ENCODE peak calls at places on chromosomes 5 and 9, in ten cellular contexts. P is uterus, Z is A549, V is right lobe of liver, A is transverse colon, F is esophagus squamous epithelium, O is body of pancreas, R is stomach, E is adrenal gland, M is HepG2. S is an unnamed sample.
A peak's percentile ranks its signal among the peaks of the same experiment; 100 is the strongest.

GRCh38 chr9:79014929-79015699 is 556.7 kb upstream of the TLE4 start:
- DNase-seq in P (no peak), Z (no peak), V (no peak), A (no peak), F (no peak), O (no peak), R (no peak), E (no peak), M (no peak), S (no peak)

GRCh38 chr5:1642621-1643061 is 118.9 kb upstream of the LPCAT1 start:
- DNase-seq in P (no peak), Z (no peak), V (no peak), A (no peak), F (no peak), O (no peak), R (no peak), E (no peak), M (no peak), S (no peak)

GRCh38 chr5:1270426-1270825 is 24.4 kb downstream of the TERT start:
- DNase-seq in P (no peak), Z (no peak), V (no peak), A (no peak), F (no peak), O (no peak), R (no peak), E (no peak), M (no peak), S (no peak)

GRCh38 chr9:13932472-13933267 is 381.3 kb downstream of the NFIB start:
- DNase-seq in P (no peak), Z (no peak), V (no peak), A (no peak), F (no peak), O (no peak), R (no peak), E (no peak), M (no peak), S (no peak)

GRCh38 chr9:88018101-88018500 is 43.8 kb upstream of the CDK20 start:
- DNase-seq in P (no peak), Z (no peak), V (no peak), A (no peak), F (no peak), O (no peak), R (no peak), E (no peak), M (no peak), S (no peak)

GRCh38 chr9:115220339-115221009 is 102.5 kb upstream of the TNC start:
- DNase-seq in P (no peak), Z (no peak), V (no peak), A (no peak), F (no peak), O (no peak), R (no peak), E (no peak), M (no peak), S (no peak)

GRCh38 chr5:2263763-2264162 is 381.0 kb upstream of the IRX4 start:
- DNase-seq in P (no peak), Z (no peak), V (no peak), A (no peak), F (no peak), O (no peak), R (no peak), E (no peak), M (no peak), S (no peak)

GRCh38 chr5:78611161-78611605 is 37.4 kb downstream of the LHFPL2 start:
- DNase-seq in P (no peak), Z (no peak), V (no peak), A (no peak), F (no peak), O (no peak), R (no peak), E (no peak), M (no peak), S (no peak)

GRCh38 chr5:37840036-37840909 is at the start of gene GDNF:
- DNase-seq in P (peak; percentile 36), Z (peak; percentile 38), V (peak; percentile 58), A (peak; percentile 43), F (no peak), O (peak; percentile 34), R (peak; percentile 34), E (peak; percentile 31), M (peak; percentile 25), S (no peak)

GRCh38 chr9:133323991-133324703 is 11.8 kb downstream of the SURF6 start:
- DNase-seq in P (no peak), Z (no peak), V (no peak), A (no peak), F (no peak), O (no peak), R (no peak), E (no peak), M (no peak), S (no peak)

GRCh38 chr5:78523314-78524193 is 125.0 kb downstream of the LHFPL2 start:
- DNase-seq in P (no peak), Z (no peak), V (peak; percentile 43), A (no peak), F (no peak), O (no peak), R (no peak), E (no peak), M (no peak), S (no peak)

GRCh38 chr5:81066102-81066501 is 105.9 kb downstream of the RASGRF2 start:
- DNase-seq in P (no peak), Z (no peak), V (no peak), A (no peak), F (no peak), O (no peak), R (no peak), E (no peak), M (no peak), S (no peak)
- TF ChIP-seq CTCF in P (no peak), Z (no peak), V (no peak), A (no peak), F (no peak), O (no peak), R (no peak), E (no peak), M (no peak), S (no peak)

GRCh38 chr9:94174164-94174563 is 84.9 kb upstream of the ZNF169 start:
- DNase-seq in P (no peak), Z (no peak), V (no peak), A (no peak), F (no peak), O (no peak), R (no peak), E (no peak), M (no peak), S (no peak)
- TF ChIP-seq POLR2A in P (no peak), Z (no peak), V (no peak), A (no peak), F (no peak), O (no peak), R (no peak), E (no peak), M (peak; percentile 31), S (no peak)

GRCh38 chr5:57724836-57725235 is 242.2 kb upstream of the ACTBL2 start:
- DNase-seq in P (no peak), Z (no peak), V (no peak), A (no peak), F (no peak), O (no peak), R (no peak), E (no peak), M (no peak), S (no peak)
- H3K4me3 ChIP-seq in P (no peak overlapping the region), Z (no peak overlapping the region), V (no peak overlapping the region), A (no peak overlapping the region), F (no peak overlapping the region), O (no peak overlapping the region), R (no peak overlapping the region), E (no peak overlapping the region), M (no peak overlapping the region), S (no peak overlapping the region)

DNA sequence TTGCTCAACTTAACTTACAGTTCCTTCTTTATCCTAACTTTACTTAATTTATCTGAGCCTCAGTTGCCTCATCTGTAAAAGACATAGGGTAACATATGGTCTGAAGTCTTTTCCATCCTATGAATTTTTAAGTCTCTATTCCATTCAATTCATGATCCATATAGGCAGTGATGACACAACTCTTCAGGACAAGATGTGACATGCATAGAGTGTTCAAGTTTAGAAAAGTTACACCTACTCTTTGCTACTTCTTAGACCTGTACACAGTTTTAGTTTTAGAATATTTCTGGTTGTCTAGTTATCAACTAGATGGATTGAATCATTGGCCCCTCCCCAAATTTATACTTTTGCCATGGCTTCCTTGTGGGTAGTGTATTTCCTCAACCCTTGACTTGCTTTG is 50.7 kb upstream of the ELL2 start:
- DNase-seq in P (no peak), Z (no peak), V (no peak), A (no peak), F (no peak), O (no peak), R (no peak), E (no peak), M (no peak), S (no peak)
- TF ChIP-seq CTCF in P (no peak), Z (no peak), V (no peak), A (no peak), F (no peak), O (no peak), R (no peak), E (no peak), M (no peak), S (no peak)

GRCh38 chr5:16754086-16754485 is 137.3 kb upstream of the RETREG1 start:
- DNase-seq in P (no peak), Z (no peak), V (no peak), A (no peak), F (no peak), O (no peak), R (no peak), E (no peak), M (no peak), S (no peak)
- TF ChIP-seq POLR2A in P (no peak), Z (no peak), V (no peak), A (no peak), F (no peak), O (no peak), R (no peak), E (no peak), M (no peak), S (no peak)

DNA sequence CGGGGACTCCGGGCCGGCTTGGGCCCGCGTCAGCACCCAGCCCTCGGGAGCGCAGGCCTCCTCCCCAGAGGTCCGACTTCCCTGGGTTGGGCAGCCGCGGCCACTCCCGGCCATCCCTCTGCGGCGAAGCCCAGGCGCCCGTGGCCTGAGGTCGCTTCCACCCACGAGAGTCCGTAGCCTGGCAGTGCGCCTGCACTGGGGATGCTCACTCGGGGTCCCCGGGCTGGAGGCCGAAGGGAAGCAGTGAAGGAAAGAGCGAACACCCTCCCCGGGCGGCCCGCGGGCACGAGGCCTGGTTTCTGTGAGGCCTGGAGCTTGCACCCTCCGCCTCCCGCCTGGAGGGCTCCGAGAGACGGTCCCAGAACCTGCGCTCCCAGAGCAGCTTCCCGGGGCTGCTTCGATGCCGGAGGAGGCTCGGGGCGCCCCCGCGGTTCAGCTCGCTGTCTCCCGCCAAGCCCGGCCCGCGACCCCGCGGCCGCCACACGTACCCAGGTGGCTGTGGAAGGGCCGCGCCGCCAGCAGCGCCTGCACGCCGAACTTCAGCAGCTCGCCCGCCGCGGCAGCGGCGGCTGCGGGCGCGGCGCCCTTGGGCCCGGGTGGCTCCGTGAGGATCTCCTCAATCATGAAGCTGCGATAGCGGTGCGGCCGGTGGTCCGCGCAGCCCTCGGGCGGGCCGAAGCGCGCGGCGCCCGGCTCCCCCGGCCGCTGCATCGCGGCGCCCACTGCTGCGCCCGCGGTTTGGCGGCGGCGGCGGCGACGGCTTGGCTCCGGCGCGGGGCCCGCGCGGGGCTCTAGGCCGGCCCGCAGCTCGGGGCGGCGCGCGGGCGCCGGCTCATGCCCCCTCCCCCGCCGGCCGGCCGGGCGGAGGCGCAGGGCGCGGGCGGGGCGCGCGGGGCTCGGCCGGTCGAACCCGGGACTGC is at the start of gene BARX1:
- DNase-seq in P (no peak), Z (no peak), V (no peak), A (no peak), F (no peak), O (no peak), R (no peak), E (no peak), M (no peak), S (no peak)
- H3K4me3 ChIP-seq in P (peak within 1 kb of the TSS; percentile 17), Z (peak within 1 kb of the TSS; percentile 49), V (no peak within 1 kb of the TSS), A (no peak within 1 kb of the TSS), F (no peak within 1 kb of the TSS), O (no peak within 1 kb of the TSS), R (peak within 1 kb of the TSS; percentile 55), E (no peak within 1 kb of the TSS), M (no peak within 1 kb of the TSS), S (peak within 1 kb of the TSS; percentile 40)